ENCODE peak calls at places on chromosomes 16 and 17, in six cellular contexts. One of them, this sample, is unnamed.

GRCh38 chr17:48055531-48056245 is 7.5 kb downstream of the NFE2L1 start:
- DNase-seq in GM13976: peak; percentile 74
- DNase-seq in thoracic aorta: no peak
- DNase-seq in NCI-H2081 treated with DMSO at 0.1 percent for 48 hours: no peak
- DNase-seq in nephron progenitor cell: no peak
- DNase-seq in fibroblast of gingiva: peak; percentile 86
- DNase-seq in this sample: peak; percentile 73

GRCh38 chr16:84406006-84406963 is 37.9 kb downstream of the ATP2C2 start:
- DNase-seq in NCI-H2081 treated with DMSO at 0.1 percent for 48 hours: no peak
- DNase-seq in nephron progenitor cell: no peak
- DNase-seq in fibroblast of gingiva: no peak
- DNase-seq in thoracic aorta: no peak
- DNase-seq in GM13976: no peak
- DNase-seq in this sample: no peak

GRCh38 chr16:55499951-55500350 is 8.9 kb upstream of the LPCAT2 start:
- DNase-seq in NCI-H2081 treated with DMSO at 0.1 percent for 48 hours: no peak
- DNase-seq in nephron progenitor cell: no peak
- DNase-seq in thoracic aorta: no peak
- DNase-seq in fibroblast of gingiva: peak; percentile 72
- DNase-seq in GM13976: peak; percentile 6
- DNase-seq in this sample: peak; percentile 41

GRCh38 chr17:17935321-17936271 is 36.6 kb downstream of the TOM1L2 start:
- DNase-seq in nephron progenitor cell: no peak
- DNase-seq in fibroblast of gingiva: peak; percentile 96
- DNase-seq in thoracic aorta: no peak
- DNase-seq in GM13976: no peak
- DNase-seq in NCI-H2081 treated with DMSO at 0.1 percent for 48 hours: no peak
- DNase-seq in this sample: no peak

GRCh38 chr17:81152288-81152848 is 12.9 kb upstream of the PVALEF start:
- DNase-seq in NCI-H2081 treated with DMSO at 0.1 percent for 48 hours: no peak
- DNase-seq in fibroblast of gingiva: no peak
- DNase-seq in thoracic aorta: no peak
- DNase-seq in GM13976: no peak
- DNase-seq in nephron progenitor cell: no peak
- DNase-seq in this sample: no peak

GRCh38 chr17:29760279-29760721 is 137.6 kb upstream of the CORO6 start:
- DNase-seq in nephron progenitor cell: no peak
- DNase-seq in thoracic aorta: no peak
- DNase-seq in NCI-H2081 treated with DMSO at 0.1 percent for 48 hours: no peak
- DNase-seq in GM13976: peak; percentile 57
- DNase-seq in fibroblast of gingiva: peak; percentile 15
- DNase-seq in this sample: no peak

GRCh38 chr16:35310999-35311398 is 1851.6 kb downstream of the TP53TG3F start:
- DNase-seq in GM13976: no peak
- DNase-seq in thoracic aorta: no peak
- DNase-seq in fibroblast of gingiva: no peak
- DNase-seq in nephron progenitor cell: no peak
- DNase-seq in NCI-H2081 treated with DMSO at 0.1 percent for 48 hours: no peak
- DNase-seq in this sample: no peak

GRCh38 chr17:43667506-43668438 is 6.0 kb upstream of the MEOX1 start:
- DNase-seq in NCI-H2081 treated with DMSO at 0.1 percent for 48 hours: no peak
- DNase-seq in nephron progenitor cell: no peak
- DNase-seq in fibroblast of gingiva: no peak
- DNase-seq in thoracic aorta: no peak
- DNase-seq in GM13976: no peak
- DNase-seq in this sample: no peak

GRCh38 chr16:370980-371728 is 816 bp upstream of the MRPL28 start:
- DNase-seq in nephron progenitor cell: no peak
- DNase-seq in thoracic aorta: no peak
- DNase-seq in fibroblast of gingiva: no peak
- DNase-seq in NCI-H2081 treated with DMSO at 0.1 percent for 48 hours: no peak
- DNase-seq in GM13976: no peak
- DNase-seq in this sample: no peak

GRCh38 chr16:4529085-4530060 is 9.2 kb downstream of the CDIP1 start:
- DNase-seq in thoracic aorta: no peak
- DNase-seq in fibroblast of gingiva: no peak
- DNase-seq in NCI-H2081 treated with DMSO at 0.1 percent for 48 hours: no peak
- DNase-seq in GM13976: no peak
- DNase-seq in nephron progenitor cell: no peak
- DNase-seq in this sample: no peak

GRCh38 chr17:68383443-68384321 is 73.6 kb downstream of the WIPI1 start:
- DNase-seq in GM13976: no peak
- DNase-seq in fibroblast of gingiva: peak; percentile 95
- DNase-seq in nephron progenitor cell: no peak
- DNase-seq in thoracic aorta: no peak
- DNase-seq in NCI-H2081 treated with DMSO at 0.1 percent for 48 hours: no peak
- DNase-seq in this sample: peak; percentile 86

GRCh38 chr16:69039333-69039941 is 66.0 kb upstream of the HAS3 start:
- DNase-seq in GM13976: no peak
- DNase-seq in NCI-H2081 treated with DMSO at 0.1 percent for 48 hours: no peak
- DNase-seq in thoracic aorta: no peak
- DNase-seq in nephron progenitor cell: no peak
- DNase-seq in fibroblast of gingiva: no peak
- DNase-seq in this sample: no peak

GRCh38 chr17:7858487-7858832 is 657 bp downstream of the CYB5D1 start:
- DNase-seq in thoracic aorta: no peak
- DNase-seq in GM13976: no peak
- DNase-seq in NCI-H2081 treated with DMSO at 0.1 percent for 48 hours: no peak
- DNase-seq in fibroblast of gingiva: peak; percentile 53
- DNase-seq in nephron progenitor cell: peak; percentile 70
- DNase-seq in this sample: no peak

GRCh38 chr16:23670137-23670776 is 8.4 kb upstream of the PLK1 start:
- DNase-seq in thoracic aorta: no peak
- DNase-seq in nephron progenitor cell: no peak
- DNase-seq in NCI-H2081 treated with DMSO at 0.1 percent for 48 hours: no peak
- DNase-seq in GM13976: peak; percentile 77
- DNase-seq in fibroblast of gingiva: peak; percentile 45
- DNase-seq in this sample: no peak

GRCh38 chr16:1174477-1175357 is 21.8 kb downstream of the CACNA1H start:
- DNase-seq in GM13976: no peak
- DNase-seq in thoracic aorta: no peak
- DNase-seq in nephron progenitor cell: no peak
- DNase-seq in fibroblast of gingiva: no peak
- DNase-seq in NCI-H2081 treated with DMSO at 0.1 percent for 48 hours: no peak
- DNase-seq in this sample: peak; percentile 43

GRCh38 chr17:40884708-40885512 is at the start of gene KRT20:
- DNase-seq in NCI-H2081 treated with DMSO at 0.1 percent for 48 hours: no peak
- DNase-seq in nephron progenitor cell: no peak
- DNase-seq in thoracic aorta: no peak
- DNase-seq in GM13976: no peak
- DNase-seq in fibroblast of gingiva: no peak
- DNase-seq in this sample: no peak

GRCh38 chr17:64683791-64684190 is 21.7 kb upstream of the SMURF2 start:
- DNase-seq in nephron progenitor cell: no peak
- DNase-seq in GM13976: no peak
- DNase-seq in NCI-H2081 treated with DMSO at 0.1 percent for 48 hours: no peak
- DNase-seq in thoracic aorta: no peak
- DNase-seq in fibroblast of gingiva: no peak
- DNase-seq in this sample: no peak

GRCh38 chr16:31002810-31003209 is 7.6 kb downstream of the STX1B start:
- DNase-seq in nephron progenitor cell: no peak
- DNase-seq in GM13976: no peak
- DNase-seq in thoracic aorta: no peak
- DNase-seq in fibroblast of gingiva: no peak
- DNase-seq in NCI-H2081 treated with DMSO at 0.1 percent for 48 hours: no peak
- DNase-seq in this sample: no peak

GRCh38 chr17:77723909-77724875 is 234.3 kb upstream of the TNRC6C start:
- DNase-seq in nephron progenitor cell: no peak
- DNase-seq in GM13976: no peak
- DNase-seq in thoracic aorta: no peak
- DNase-seq in NCI-H2081 treated with DMSO at 0.1 percent for 48 hours: no peak
- DNase-seq in fibroblast of gingiva: no peak
- DNase-seq in this sample: no peak

This sample was measured in HCT116.